ENCODE peak calls at places on chromosome 6, in eight cellular contexts. S is A549, G is sigmoid colon, J is stomach, B is GM12878, E is ovary, P is H1, K is suprapubic skin. Q is an unnamed sample.

GRCh38 chr6:16273266-16273665 is 34.9 kb downstream of the GMPR start:
- DNase-seq in B (no peak), G (no peak), K (no peak), P (no peak), E (no peak), S (no peak), J (no peak), Q (no peak)

GRCh38 chr6:21678990-21679389 is 85.4 kb downstream of the SOX4 start:
- DNase-seq in B (no peak), G (no peak), P (no peak), K (no peak), J (no peak), S (peak), E (no peak), Q (no peak)

GRCh38 chr6:46637145-46637544 is 15.5 kb downstream of the CYP39A1 start:
- DNase-seq in B (no peak), S (no peak), K (peak), E (no peak), G (no peak), P (no peak), J (no peak), Q (no peak)

GRCh38 chr6:7701212-7701834 is 24.6 kb upstream of the BMP6 start:
- DNase-seq in J (no peak), E (no peak), K (no peak), P (no peak), G (no peak), B (no peak), S (no peak), Q (no peak)

GRCh38 chr6:165577556-165577955 is 85.5 kb downstream of the PDE10A start:
- DNase-seq in K (no peak), B (no peak), P (no peak), G (no peak), E (no peak), J (no peak), S (no peak), Q (no peak)

GRCh38 chr6:83600531-83600930 is 88.2 kb downstream of the PRSS35 start:
- DNase-seq in B (no peak), G (no peak), E (no peak), K (no peak), P (no peak), J (no peak), S (no peak), Q (no peak)

GRCh38 chr6:46129634-46130505 is at the start of gene ENPP4:
- DNase-seq in S (peak), G (peak), E (peak), P (peak), B (peak), K (peak), J (peak), Q (peak)

GRCh38 chr6:9933674-9934073 is 481.2 kb downstream of the TFAP2A start:
- DNase-seq in G (no peak), K (no peak), S (no peak), E (no peak), J (no peak), P (no peak), B (no peak), Q (no peak)

GRCh38 chr6:151196571-151196970 is 43.2 kb upstream of the AKAP12 start:
- DNase-seq in S (no peak), P (no peak), B (no peak), K (no peak), J (peak), E (peak), G (peak), Q (peak)

GRCh38 chr6:8527818-8528217 is 92.5 kb upstream of the SLC35B3 start:
- DNase-seq in B (no peak), E (no peak), J (no peak), G (no peak), K (no peak), P (no peak), S (no peak), Q (no peak)

GRCh38 chr6:33850869-33851541 is 47.2 kb upstream of the MLN start:
- DNase-seq in S (no peak), K (no peak), B (no peak), E (no peak), G (no peak), P (no peak), J (no peak), Q (no peak)

GRCh38 chr6:6179858-6180257 is 140.6 kb downstream of the F13A1 start:
- DNase-seq in E (no peak), B (no peak), G (no peak), S (no peak), P (no peak), K (no peak), J (no peak), Q (no peak)

GRCh38 chr6:17705428-17705777 is 1.3 kb downstream of the NUP153 start:
- DNase-seq in G (peak), E (no peak), S (peak), P (no peak), B (no peak), J (peak), K (no peak), Q (peak)

GRCh38 chr6:137352859-137353258 is 133.7 kb upstream of the IFNGR1 start:
- DNase-seq in S (no peak), E (no peak), K (no peak), J (no peak), B (no peak), P (no peak), G (no peak), Q (no peak)

GRCh38 chr6:83252717-83253116 is 59.6 kb downstream of the RWDD2A start:
- DNase-seq in P (no peak), B (no peak), E (no peak), S (no peak), G (no peak), J (no peak), K (no peak), Q (no peak)

GRCh38 chr6:27188885-27189418 is 58.5 kb upstream of the PRSS16 start:
- DNase-seq in S (peak), E (peak), P (no peak), B (peak), J (peak), G (peak), K (no peak), Q (no peak)

DNA sequence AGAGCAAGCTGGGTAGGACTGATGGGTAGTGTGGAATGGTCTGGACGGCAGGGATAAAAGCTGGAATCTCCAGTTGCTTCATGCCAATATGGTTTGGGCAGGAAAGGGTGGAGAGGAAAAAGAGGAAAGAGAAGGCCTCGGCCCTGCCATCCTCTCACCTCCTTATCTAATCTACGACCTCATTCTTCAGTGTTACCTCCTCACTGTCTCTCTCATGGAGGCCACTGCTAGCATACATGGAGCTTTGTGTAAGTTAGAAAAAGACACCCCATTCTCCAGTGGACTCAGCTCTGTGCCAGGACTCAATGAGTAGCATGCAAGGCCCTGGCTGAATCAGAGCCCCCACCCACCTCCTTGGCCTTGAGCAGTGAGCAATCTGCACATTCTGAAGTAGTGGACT is 6.1 kb upstream of the ARID1B start:
- DNase-seq in B (no peak), P (no peak), S (no peak), J (no peak), G (no peak), E (no peak), K (no peak), Q (no peak)
- TF ChIP-seq EP300 in B (no peak), P (no peak), S (no peak), J (no peak), G (no peak), E (no peak), K (no peak), Q (no peak)

GRCh38 chr6:105178110-105178509 is 1.7 kb downstream of the POPDC3 start:
- DNase-seq in G (no peak), K (no peak), S (no peak), J (no peak), P (no peak), B (no peak), E (no peak), Q (no peak)
- H3K4me3 ChIP-seq in G (no peak), K (no peak), S (peak), J (no peak), P (no peak), B (no peak), E (no peak), Q (no peak)

GRCh38 chr6:108277295-108277694 is 16.5 kb upstream of the SNX3 start:
- DNase-seq in B (no peak), K (no peak), G (no peak), J (no peak), P (no peak), S (no peak), E (no peak), Q (no peak)
- H3K27ac ChIP-seq in B (no peak), K (no peak), G (no peak), J (no peak), P (no peak), S (no peak), E (no peak), Q (no peak)

GRCh38 chr6:14108571-14109410 is 8.8 kb upstream of the CD83 start:
- DNase-seq in P (no peak), E (no peak), B (peak), K (no peak), J (peak), S (no peak), G (no peak), Q (no peak)
- TF ChIP-seq EP300 in P (no peak), E (no peak), B (peak), K (no peak), J (no peak), S (no peak), G (no peak), Q (no peak)

GRCh38 chr6:167826230-167827061 is at the start of gene AFDN:
- DNase-seq in B (no peak), G (peak), J (peak), S (peak), P (no peak), E (peak), K (peak), Q (peak)

GRCh38 chr6:167824591-167825041 is 2.1 kb upstream of the AFDN start:
- DNase-seq in S (no peak), P (no peak), G (peak), B (no peak), J (no peak), K (no peak), E (no peak), Q (no peak)

GRCh38 chr6:167825759-167826229 is 917 bp upstream of the AFDN start:
- DNase-seq in E (peak), K (no peak), B (no peak), G (peak), S (peak), P (peak), J (peak), Q (no peak)

GRCh38 chr6:167827062-167827587 is 414 bp downstream of the AFDN start:
- DNase-seq in S (no peak), G (peak), B (no peak), K (no peak), E (peak), P (no peak), J (peak), Q (no peak)

DNA sequence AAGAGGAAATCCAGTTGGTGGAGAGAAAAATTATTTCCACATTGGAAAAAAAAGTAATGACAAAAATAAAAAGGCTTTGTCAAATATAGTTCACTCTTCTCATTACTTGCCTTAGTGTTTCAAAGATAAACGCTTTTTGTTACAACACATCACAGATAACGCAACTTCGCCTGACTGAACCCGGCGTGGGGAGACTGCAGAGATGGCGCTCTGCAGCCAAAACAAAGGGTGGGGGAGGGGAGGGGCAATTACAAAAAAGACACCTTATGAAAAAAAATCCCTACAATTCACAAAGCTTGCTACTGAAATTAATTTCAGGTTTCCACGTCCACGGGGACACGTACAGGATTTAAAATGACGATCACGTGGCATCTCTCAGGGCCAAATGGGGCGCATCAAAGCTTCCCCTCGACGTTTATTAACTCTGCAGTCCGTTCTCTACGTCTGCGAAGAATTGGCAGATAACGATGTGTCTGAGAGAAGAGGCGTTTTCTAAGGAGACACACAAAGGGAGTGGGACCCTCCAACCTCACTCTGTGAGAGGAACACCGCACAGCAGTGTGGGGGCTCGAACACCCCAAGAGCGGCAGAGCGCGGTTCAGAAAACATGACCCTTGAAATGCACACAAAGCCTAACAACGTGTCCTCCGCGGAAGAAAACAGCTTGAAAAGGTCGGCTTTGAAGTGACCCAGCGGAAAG is 1.5 kb upstream of the AFDN start:
- DNase-seq in P (no peak), J (no peak), E (no peak), S (no peak), B (no peak), K (no peak), G (peak), Q (peak)
- H3K4me3 ChIP-seq in P (peak), J (peak), E (peak), S (peak), B (peak), K (peak), G (peak), Q (peak)

DNA sequence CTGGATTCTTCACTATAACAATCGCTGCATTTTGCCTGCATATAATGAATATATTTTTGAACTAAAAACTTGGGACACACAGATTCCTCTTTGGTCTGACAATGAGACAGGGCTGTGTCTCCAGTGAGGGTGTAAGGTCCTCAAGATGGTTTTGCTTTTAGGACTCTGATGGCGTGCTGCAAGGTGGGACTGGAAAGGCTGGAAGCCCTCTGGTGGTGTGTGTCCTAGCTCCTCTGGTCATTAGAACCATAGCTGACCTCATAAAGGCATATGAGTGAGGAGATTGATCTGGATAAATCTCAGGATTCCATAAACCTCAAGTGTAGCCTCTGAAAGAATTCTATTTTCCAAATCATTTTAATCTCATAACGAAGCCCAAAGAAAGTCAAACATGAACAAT is 108.4 kb upstream of the ASF1A start:
- DNase-seq in K (no peak), G (no peak), S (no peak), B (no peak), J (no peak), P (no peak), E (no peak), Q (no peak)
- H3K27ac ChIP-seq in K (no peak), G (no peak), S (no peak), B (no peak), J (no peak), P (no peak), E (no peak), Q (peak)

DNA sequence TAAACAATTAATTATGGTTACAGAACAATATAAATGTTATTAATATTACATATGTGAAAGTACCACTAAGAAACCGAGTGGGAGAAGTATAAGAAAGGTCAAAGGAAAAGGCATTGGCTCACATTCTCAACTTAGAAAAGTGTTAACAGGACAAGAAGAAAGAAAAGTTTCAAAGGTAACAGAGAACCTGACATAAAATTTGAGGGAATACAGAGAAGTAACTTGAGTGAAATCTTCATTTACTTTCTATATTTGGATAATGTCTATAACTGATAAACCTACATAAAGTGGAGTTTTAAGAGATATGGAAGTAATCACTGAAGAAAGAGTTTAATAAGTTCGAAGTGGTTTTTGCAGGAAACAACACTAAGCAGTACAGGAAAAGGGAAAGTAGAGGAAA is 30.1 kb downstream of the REPS1 start:
- DNase-seq in B (no peak), S (no peak), E (no peak), G (no peak), J (no peak), K (no peak), P (no peak), Q (no peak)
- TF ChIP-seq EP300 in B (no peak), S (no peak), E (no peak), G (no peak), J (no peak), K (no peak), P (no peak), Q (no peak)

GRCh38 chr6:25603251-25603650 is 48.8 kb upstream of the SCGN start:
- DNase-seq in G (no peak), B (no peak), J (no peak), P (no peak), S (no peak), K (no peak), E (no peak), Q (no peak)
- H3K4me3 ChIP-seq in G (no peak), B (no peak), J (no peak), P (no peak), S (no peak), K (no peak), E (no peak), Q (no peak)

GRCh38 chr6:37676071-37676470 is 21.6 kb downstream of the MDGA1 start:
- DNase-seq in S (no peak), J (no peak), G (no peak), E (no peak), B (no peak), P (no peak), K (no peak), Q (no peak)
- H3K27ac ChIP-seq in S (no peak), J (no peak), G (no peak), E (no peak), B (no peak), P (no peak), K (no peak), Q (no peak)

Q was measured in tibial nerve.